ENCODE peak calls at places on chromosomes 5 and 9, in five cellular contexts. One of them, this sample, is unnamed.

GRCh38 chr5:78574731-78575161 is 73.8 kb downstream of the LHFPL2 start:
- DNase-seq in HFF-Myc: no peak
- DNase-seq in A673: no peak
- DNase-seq in nephron progenitor cell: no peak
- DNase-seq in GM13976: peak; percentile 45
- DNase-seq in this sample: no peak

GRCh38 chr9:2967779-2968178 is 123.9 kb upstream of the PUM3 start:
- DNase-seq in HFF-Myc: no peak
- DNase-seq in A673: no peak
- DNase-seq in nephron progenitor cell: no peak
- DNase-seq in GM13976: no peak
- DNase-seq in this sample: no peak

GRCh38 chr5:72324186-72324825 is 4.1 kb downstream of the PTCD2 start:
- DNase-seq in HFF-Myc: no peak
- DNase-seq in A673: no peak
- DNase-seq in nephron progenitor cell: no peak
- DNase-seq in GM13976: no peak
- DNase-seq in this sample: no peak

GRCh38 chr9:68476889-68477288 is 63.8 kb downstream of the TMEM252 start:
- DNase-seq in HFF-Myc: no peak
- DNase-seq in A673: no peak
- DNase-seq in nephron progenitor cell: no peak
- DNase-seq in GM13976: no peak
- DNase-seq in this sample: no peak

GRCh38 chr9:108478431-108478837 is 377.4 kb downstream of the ACTL7B start:
- DNase-seq in HFF-Myc: peak; percentile 54
- DNase-seq in A673: peak; percentile 21
- DNase-seq in nephron progenitor cell: no peak
- DNase-seq in GM13976: no peak
- DNase-seq in this sample: no peak

GRCh38 chr5:53418409-53418808 is 62.0 kb upstream of the FST start:
- DNase-seq in HFF-Myc: no peak
- DNase-seq in A673: no peak
- DNase-seq in nephron progenitor cell: no peak
- DNase-seq in GM13976: no peak
- DNase-seq in this sample: no peak

GRCh38 chr5:173816728-173817127 is 71.4 kb upstream of the CPEB4 start:
- DNase-seq in HFF-Myc: no peak
- DNase-seq in A673: no peak
- DNase-seq in nephron progenitor cell: no peak
- DNase-seq in GM13976: no peak
- DNase-seq in this sample: no peak

GRCh38 chr5:41641621-41642020 is 131.2 kb upstream of the PLCXD3 start:
- DNase-seq in HFF-Myc: no peak
- DNase-seq in A673: peak; percentile 27
- DNase-seq in nephron progenitor cell: no peak
- DNase-seq in GM13976: no peak
- DNase-seq in this sample: no peak

GRCh38 chr5:177416334-177416733 is 7.0 kb upstream of the F12 start:
- DNase-seq in HFF-Myc: no peak
- DNase-seq in A673: no peak
- DNase-seq in nephron progenitor cell: no peak
- DNase-seq in GM13976: no peak
- DNase-seq in this sample: no peak

GRCh38 chr5:177311361-177311722 is 356 bp downstream of the MXD3 start:
- DNase-seq in HFF-Myc: no peak
- DNase-seq in A673: no peak
- DNase-seq in nephron progenitor cell: peak; percentile 51
- DNase-seq in GM13976: no peak
- DNase-seq in this sample: peak; percentile 85

GRCh38 chr5:35778259-35778769 is 78.4 kb upstream of the IL7R start:
- DNase-seq in HFF-Myc: no peak
- DNase-seq in A673: no peak
- DNase-seq in nephron progenitor cell: no peak
- DNase-seq in GM13976: no peak
- DNase-seq in this sample: no peak

GRCh38 chr9:129419382-129419899 is 201.5 kb downstream of the C9orf50 start:
- DNase-seq in HFF-Myc: no peak
- DNase-seq in A673: no peak
- DNase-seq in nephron progenitor cell: no peak
- DNase-seq in GM13976: no peak
- DNase-seq in this sample: no peak

GRCh38 chr5:132883261-132883834 is 9.9 kb downstream of the LEAP2 start:
- DNase-seq in HFF-Myc: peak; percentile 45
- DNase-seq in A673: peak; percentile 72
- DNase-seq in nephron progenitor cell: peak; percentile 27
- DNase-seq in GM13976: peak; percentile 43
- DNase-seq in this sample: no peak

GRCh38 chr5:41751867-41752266 is 118.4 kb downstream of the OXCT1 start:
- DNase-seq in HFF-Myc: no peak
- DNase-seq in A673: no peak
- DNase-seq in nephron progenitor cell: no peak
- DNase-seq in GM13976: no peak
- DNase-seq in this sample: no peak

GRCh38 chr5:72137826-72138409 is 30.6 kb downstream of the MAP1B start:
- DNase-seq in HFF-Myc: no peak
- DNase-seq in A673: peak; percentile 40
- DNase-seq in nephron progenitor cell: no peak
- DNase-seq in GM13976: peak; percentile 36
- DNase-seq in this sample: no peak

GRCh38 chr9:118222375-118222774 is 518.2 kb downstream of the TLR4 start:
- DNase-seq in HFF-Myc: no peak
- DNase-seq in A673: no peak
- DNase-seq in nephron progenitor cell: peak; percentile 37
- DNase-seq in GM13976: no peak
- DNase-seq in this sample: no peak

GRCh38 chr9:102700936-102701335 is 294.2 kb upstream of the CYLC2 start:
- DNase-seq in HFF-Myc: no peak
- DNase-seq in A673: no peak
- DNase-seq in nephron progenitor cell: no peak
- DNase-seq in GM13976: no peak
- DNase-seq in this sample: no peak

GRCh38 chr5:88692979-88693932 is 189.7 kb downstream of the MEF2C start:
- DNase-seq in HFF-Myc: no peak
- DNase-seq in A673: no peak
- DNase-seq in nephron progenitor cell: no peak
- DNase-seq in GM13976: peak; percentile 29
- DNase-seq in this sample: no peak

GRCh38 chr9:116087751-116088194 is 65.8 kb upstream of the PAPPA start:
- DNase-seq in HFF-Myc: no peak
- DNase-seq in A673: peak; percentile 36
- DNase-seq in nephron progenitor cell: no peak
- DNase-seq in GM13976: no peak
- DNase-seq in this sample: no peak

GRCh38 chr9:132989014-132989310 is 10.5 kb downstream of the GFI1B start:
- DNase-seq in HFF-Myc: no peak
- DNase-seq in A673: no peak
- DNase-seq in nephron progenitor cell: no peak
- DNase-seq in GM13976: no peak
- DNase-seq in this sample: no peak

GRCh38 chr9:101027246-101027645 is 1.3 kb upstream of the PLPPR1 start:
- DNase-seq in HFF-Myc: no peak
- DNase-seq in A673: no peak
- DNase-seq in nephron progenitor cell: no peak
- DNase-seq in GM13976: no peak
- DNase-seq in this sample: no peak

GRCh38 chr9:77435688-77436087 is 212.4 kb downstream of the GNA14 start:
- DNase-seq in HFF-Myc: no peak
- DNase-seq in A673: no peak
- DNase-seq in nephron progenitor cell: no peak
- DNase-seq in GM13976: no peak
- DNase-seq in this sample: no peak

GRCh38 chr5:32511778-32512374 is 67.3 kb upstream of the ZFR start:
- DNase-seq in HFF-Myc: no peak
- DNase-seq in A673: peak; percentile 19
- DNase-seq in nephron progenitor cell: no peak
- DNase-seq in GM13976: no peak
- DNase-seq in this sample: no peak

GRCh38 chr5:178612299-178612698 is 14.6 kb downstream of the CLK4 start:
- DNase-seq in HFF-Myc: no peak
- DNase-seq in A673: no peak
- DNase-seq in nephron progenitor cell: no peak
- DNase-seq in GM13976: no peak
- DNase-seq in this sample: no peak

GRCh38 chr9:12718482-12719026 is 25.4 kb downstream of the TYRP1 start:
- DNase-seq in HFF-Myc: no peak
- DNase-seq in A673: no peak
- DNase-seq in nephron progenitor cell: peak; percentile 29
- DNase-seq in GM13976: no peak
- DNase-seq in this sample: no peak

GRCh38 chr9:77099388-77099787 is 77.9 kb upstream of the VPS13A start:
- DNase-seq in HFF-Myc: no peak
- DNase-seq in A673: peak; percentile 62
- DNase-seq in nephron progenitor cell: peak; percentile 22
- DNase-seq in GM13976: no peak
- DNase-seq in this sample: no peak

GRCh38 chr5:72242796-72243475 is 77.1 kb downstream of the MRPS27 start:
- DNase-seq in HFF-Myc: no peak
- DNase-seq in A673: no peak
- DNase-seq in nephron progenitor cell: peak; percentile 27
- DNase-seq in GM13976: no peak
- DNase-seq in this sample: no peak

GRCh38 chr5:42950466-42951168 is 89.5 kb downstream of the ANXA2R start:
- DNase-seq in HFF-Myc: peak; percentile 99
- DNase-seq in A673: peak; percentile 97
- DNase-seq in nephron progenitor cell: no peak
- DNase-seq in GM13976: peak; percentile 66
- DNase-seq in this sample: no peak

GRCh38 chr5:83925321-83925877 is 204.7 kb upstream of the HAPLN1 start:
- DNase-seq in HFF-Myc: no peak
- DNase-seq in A673: no peak
- DNase-seq in nephron progenitor cell: no peak
- DNase-seq in GM13976: no peak
- DNase-seq in this sample: no peak

GRCh38 chr9:130537346-130538050 is 41.9 kb upstream of the FUBP3 start:
- DNase-seq in HFF-Myc: no peak
- DNase-seq in A673: no peak
- DNase-seq in nephron progenitor cell: no peak
- DNase-seq in GM13976: no peak
- DNase-seq in this sample: no peak

GRCh38 chr5:174837919-174838902 is 113.8 kb downstream of the MSX2 start:
- DNase-seq in HFF-Myc: peak; percentile 81
- DNase-seq in A673: peak; percentile 53
- DNase-seq in nephron progenitor cell: no peak
- DNase-seq in GM13976: no peak
- DNase-seq in this sample: no peak

GRCh38 chr5:17395106-17395505 is 102.9 kb upstream of the TAF11L2 start:
- DNase-seq in HFF-Myc: no peak
- DNase-seq in A673: no peak
- DNase-seq in nephron progenitor cell: no peak
- DNase-seq in GM13976: no peak
- DNase-seq in this sample: no peak

GRCh38 chr5:9737265-9737664 is 107.1 kb upstream of the TAS2R1 start:
- DNase-seq in HFF-Myc: no peak
- DNase-seq in A673: no peak
- DNase-seq in nephron progenitor cell: no peak
- DNase-seq in GM13976: no peak
- DNase-seq in this sample: no peak

GRCh38 chr5:139731281-139731680 is 64.3 kb upstream of the PSD2 start:
- DNase-seq in HFF-Myc: no peak
- DNase-seq in A673: no peak
- DNase-seq in nephron progenitor cell: no peak
- DNase-seq in GM13976: no peak
- DNase-seq in this sample: no peak

GRCh38 chr9:69078581-69078980 is 43.0 kb downstream of the FXN start:
- DNase-seq in HFF-Myc: no peak
- DNase-seq in A673: no peak
- DNase-seq in nephron progenitor cell: no peak
- DNase-seq in GM13976: no peak
- DNase-seq in this sample: no peak

GRCh38 chr5:154058055-154059038 is 19.6 kb downstream of the MFAP3 start:
- DNase-seq in HFF-Myc: no peak
- DNase-seq in A673: peak; percentile 14
- DNase-seq in nephron progenitor cell: no peak
- DNase-seq in GM13976: no peak
- DNase-seq in this sample: no peak

GRCh38 chr5:58341485-58341884 is 118.4 kb downstream of the PLK2 start:
- DNase-seq in HFF-Myc: no peak
- DNase-seq in A673: no peak
- DNase-seq in nephron progenitor cell: no peak
- DNase-seq in GM13976: no peak
- DNase-seq in this sample: no peak

GRCh38 chr5:58334035-58334434 is 125.9 kb downstream of the PLK2 start:
- DNase-seq in HFF-Myc: no peak
- DNase-seq in A673: no peak
- DNase-seq in nephron progenitor cell: no peak
- DNase-seq in GM13976: no peak
- DNase-seq in this sample: no peak

GRCh38 chr5:58330781-58331180 is 129.1 kb downstream of the PLK2 start:
- DNase-seq in HFF-Myc: no peak
- DNase-seq in A673: no peak
- DNase-seq in nephron progenitor cell: no peak
- DNase-seq in GM13976: no peak
- DNase-seq in this sample: no peak

DNA sequence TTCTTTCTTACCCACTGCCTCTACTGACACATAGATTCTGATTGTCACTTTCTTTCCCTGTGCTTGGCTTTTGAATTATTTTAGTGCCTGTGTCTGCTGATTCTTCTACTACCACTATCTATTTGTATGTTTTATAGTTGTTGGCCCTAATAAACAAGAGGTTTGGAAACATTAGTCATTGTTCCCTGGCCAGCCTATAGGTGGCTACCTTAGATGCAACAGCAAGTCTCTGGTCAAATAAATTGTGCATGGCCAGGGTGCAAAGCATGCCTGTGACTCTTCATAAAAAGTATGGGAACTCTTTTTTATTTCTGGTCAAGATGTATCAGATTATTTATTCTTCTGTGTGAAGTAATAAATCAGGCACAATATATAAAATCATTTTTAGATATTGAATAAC is 124.4 kb downstream of the PLK2 start:
- DNase-seq in HFF-Myc: no peak
- DNase-seq in A673: no peak
- DNase-seq in nephron progenitor cell: no peak
- DNase-seq in GM13976: no peak
- DNase-seq in this sample: no peak
- TF ChIP-seq CTCF in HFF-Myc: no peak
- TF ChIP-seq CTCF in A673: no peak
- TF ChIP-seq CTCF in nephron progenitor cell: no peak
- TF ChIP-seq CTCF in GM13976: no peak
- TF ChIP-seq CTCF in this sample: peak; percentile 12

GRCh38 chr9:111828193-111828592 is 33.5 kb upstream of the SHOC1 start:
- DNase-seq in HFF-Myc: no peak
- DNase-seq in A673: peak; percentile 55
- DNase-seq in nephron progenitor cell: no peak
- DNase-seq in GM13976: no peak
- DNase-seq in this sample: no peak
- TF ChIP-seq CTCF in HFF-Myc: no peak
- TF ChIP-seq CTCF in A673: peak; percentile 46
- TF ChIP-seq CTCF in nephron progenitor cell: no peak
- TF ChIP-seq CTCF in GM13976: no peak
- TF ChIP-seq CTCF in this sample: peak; percentile 61

GRCh38 chr9:98365227-98365669 is 109.8 kb upstream of the TBC1D2 start:
- DNase-seq in HFF-Myc: peak; percentile 29
- DNase-seq in A673: peak; percentile 28
- DNase-seq in nephron progenitor cell: no peak
- DNase-seq in GM13976: no peak
- DNase-seq in this sample: no peak
- TF ChIP-seq CTCF in HFF-Myc: peak; percentile 58
- TF ChIP-seq CTCF in A673: peak; percentile 55
- TF ChIP-seq CTCF in nephron progenitor cell: peak; percentile 26
- TF ChIP-seq CTCF in GM13976: peak; percentile 12
- TF ChIP-seq CTCF in this sample: peak; percentile 69

GRCh38 chr5:145908206-145908945 is 28.0 kb upstream of the SH3RF2 start:
- DNase-seq in HFF-Myc: no peak
- DNase-seq in A673: no peak
- DNase-seq in nephron progenitor cell: no peak
- DNase-seq in GM13976: no peak
- DNase-seq in this sample: no peak
- TF ChIP-seq CTCF in HFF-Myc: peak; percentile 13
- TF ChIP-seq CTCF in A673: peak; percentile 40
- TF ChIP-seq CTCF in nephron progenitor cell: no peak
- TF ChIP-seq CTCF in GM13976: no peak
- TF ChIP-seq CTCF in this sample: peak; percentile 66

This sample was measured in chondrocyte.